ENCODE peak calls at places on chromosomes 2 and 18, in nine cellular contexts. Q is K562, B is fibroblast of lung, X is MM.1S, K is HCT116, U is Karpas-422, A is mammary epithelial cell, I is hepatocyte, N is endothelial cell of umbilical vein. E is an unnamed sample.

GRCh38 chr18:5097116-5097703 is 99.8 kb downstream of the AKAIN1 start:
- DNase-seq in A (no peak), Q (no peak), X (no peak), N (no peak), I (peak), U (no peak), K (no peak), B (no peak), E (no peak)

GRCh38 chr2:54287532-54287931 is 31.5 kb upstream of the TSPYL6 start:
- DNase-seq in N (no peak), U (no peak), X (no peak), A (no peak), K (no peak), B (peak), Q (no peak), I (no peak), E (no peak)

GRCh38 chr2:142603761-142604160 is 273.7 kb upstream of the KYNU start:
- DNase-seq in K (no peak), A (no peak), X (no peak), Q (no peak), I (no peak), U (no peak), B (no peak), N (peak), E (no peak)

GRCh38 chr2:219029829-219030165 is 11.5 kb downstream of the CFAP65 start:
- DNase-seq in X (peak), U (peak), N (peak), B (peak), Q (peak), I (peak), K (no peak), A (peak), E (peak)

GRCh38 chr2:134884435-134884834 is 34.2 kb upstream of the CCNT2 start:
- DNase-seq in K (no peak), X (no peak), B (no peak), Q (no peak), U (no peak), A (no peak), I (no peak), N (no peak), E (no peak)

GRCh38 chr2:217517402-217517801 is 485.4 kb downstream of the TNS1 start:
- DNase-seq in N (no peak), A (no peak), K (no peak), U (no peak), B (no peak), X (no peak), Q (no peak), I (no peak), E (no peak)

GRCh38 chr18:48833701-48834394 is 116.9 kb downstream of the SMAD7 start:
- DNase-seq in X (peak), B (peak), N (no peak), U (peak), I (no peak), A (no peak), K (no peak), Q (no peak), E (no peak)

GRCh38 chr18:56076735-56077134 is 488.7 kb upstream of the TCF4 start:
- DNase-seq in K (no peak), A (no peak), B (no peak), N (no peak), Q (no peak), I (no peak), X (no peak), U (no peak), E (no peak)

GRCh38 chr2:101550555-101550954 is 75.6 kb upstream of the RFX8 start:
- DNase-seq in N (no peak), X (no peak), U (no peak), B (no peak), K (no peak), Q (no peak), I (no peak), A (no peak), E (no peak)

GRCh38 chr2:174607989-174608865 is 10.6 kb upstream of the WIPF1 start:
- DNase-seq in A (no peak), U (no peak), N (no peak), B (no peak), X (peak), I (no peak), K (no peak), Q (no peak), E (no peak)

GRCh38 chr2:12928197-12928596 is 211.5 kb downstream of the TRIB2 start:
- DNase-seq in U (no peak), K (no peak), A (peak), B (peak), Q (no peak), I (peak), X (no peak), N (peak), E (no peak)

GRCh38 chr2:23696163-23697045 is 230.5 kb downstream of the ATAD2B start:
- DNase-seq in I (no peak), Q (no peak), U (no peak), A (no peak), B (no peak), N (no peak), X (no peak), K (no peak), E (no peak)

GRCh38 chr2:191713837-191714236 is 35.9 kb downstream of the NABP1 start:
- DNase-seq in Q (no peak), U (no peak), N (no peak), A (peak), K (peak), X (no peak), B (no peak), I (no peak), E (peak)

GRCh38 chr2:216714412-216714775 is 19.0 kb upstream of the IGFBP5 start:
- DNase-seq in U (no peak), B (peak), X (no peak), I (no peak), K (no peak), Q (no peak), A (peak), N (no peak), E (no peak)

GRCh38 chr2:151028691-151029176 is 232.9 kb downstream of the RBM43 start:
- DNase-seq in K (no peak), Q (no peak), U (no peak), X (no peak), I (no peak), N (no peak), A (no peak), B (no peak), E (no peak)

GRCh38 chr2:151029406-151030157 is 232.1 kb downstream of the RBM43 start:
- DNase-seq in K (no peak), I (no peak), N (no peak), Q (no peak), U (no peak), A (no peak), X (peak), B (peak), E (no peak)

GRCh38 chr2:151032741-151033152 is 228.9 kb downstream of the RBM43 start:
- DNase-seq in U (no peak), Q (no peak), K (no peak), N (no peak), X (no peak), I (peak), A (peak), B (peak), E (no peak)

GRCh38 chr2:151033454-151034248 is 228.0 kb downstream of the RBM43 start:
- DNase-seq in I (no peak), K (no peak), B (no peak), U (no peak), Q (no peak), A (no peak), X (no peak), N (no peak), E (no peak)

GRCh38 chr2:151030663-151031230 is 230.9 kb downstream of the RBM43 start:
- DNase-seq in K (no peak), B (no peak), A (no peak), X (no peak), I (no peak), Q (no peak), U (peak), N (no peak), E (no peak)
- H3K4me3 ChIP-seq in K (no peak), B (no peak), A (no peak), X (no peak), I (no peak), Q (no peak), U (no peak), N (no peak), E (no peak)

DNA sequence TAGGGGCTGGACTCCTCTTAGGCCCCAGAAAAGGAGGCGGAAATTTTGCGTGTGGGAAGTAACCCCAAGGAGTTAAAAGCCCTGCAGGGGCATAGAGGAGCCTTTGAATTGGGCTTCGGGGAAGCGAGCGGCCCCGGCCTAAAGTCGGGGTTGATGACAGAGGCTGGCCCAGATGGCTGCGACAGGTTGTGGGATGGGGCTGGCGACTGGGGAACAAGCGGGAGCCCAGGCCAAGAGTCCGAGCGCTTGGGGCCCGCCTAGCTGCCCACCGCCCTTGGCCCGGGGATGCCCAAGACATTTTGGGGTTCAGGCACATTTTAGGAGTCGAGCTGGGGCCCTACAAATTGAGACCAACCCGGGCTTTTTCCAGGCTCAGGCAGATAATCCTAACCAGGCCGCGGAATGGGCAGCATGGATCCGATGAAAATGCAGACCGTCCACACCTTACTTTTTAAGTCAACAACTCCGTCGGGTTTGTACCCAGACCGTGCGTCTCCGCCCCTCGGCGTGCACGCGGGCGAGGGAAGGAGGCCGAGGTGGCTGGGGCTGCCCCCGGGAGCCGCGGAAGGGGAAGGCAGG is 537 bp downstream of the RTKN start:
- DNase-seq in I (no peak), B (no peak), X (no peak), N (no peak), A (no peak), K (no peak), Q (no peak), U (no peak), E (peak)
- H3K4me2 ChIP-seq in I (peak), B (no peak), X (peak), N (peak), A (peak), K (peak), Q (peak), U (peak), E (peak)

GRCh38 chr2:197210450-197210849 is 100.1 kb downstream of the ANKRD44 start:
- DNase-seq in A (no peak), K (no peak), U (no peak), B (no peak), I (no peak), Q (peak), X (no peak), N (no peak), E (no peak)
- H3K4me3 ChIP-seq in A (no peak), K (no peak), U (no peak), B (no peak), I (no peak), Q (no peak), X (no peak), N (no peak), E (no peak)

GRCh38 chr2:197876524-197876923 is 72.1 kb downstream of the PLCL1 start:
- DNase-seq in Q (no peak), B (no peak), X (no peak), I (no peak), U (no peak), N (no peak), A (no peak), K (no peak), E (no peak)

GRCh38 chr2:197883354-197884032 is 79.1 kb downstream of the PLCL1 start:
- DNase-seq in U (no peak), I (no peak), Q (no peak), A (no peak), B (peak), K (no peak), X (no peak), N (no peak), E (no peak)

GRCh38 chr2:197878792-197879191 is 74.4 kb downstream of the PLCL1 start:
- DNase-seq in X (no peak), N (peak), B (peak), A (no peak), Q (no peak), U (no peak), K (no peak), I (no peak), E (no peak)

GRCh38 chr2:197877038-197877437 is 72.6 kb downstream of the PLCL1 start:
- DNase-seq in K (no peak), N (no peak), X (no peak), Q (no peak), A (no peak), U (no peak), B (peak), I (no peak), E (no peak)

DNA sequence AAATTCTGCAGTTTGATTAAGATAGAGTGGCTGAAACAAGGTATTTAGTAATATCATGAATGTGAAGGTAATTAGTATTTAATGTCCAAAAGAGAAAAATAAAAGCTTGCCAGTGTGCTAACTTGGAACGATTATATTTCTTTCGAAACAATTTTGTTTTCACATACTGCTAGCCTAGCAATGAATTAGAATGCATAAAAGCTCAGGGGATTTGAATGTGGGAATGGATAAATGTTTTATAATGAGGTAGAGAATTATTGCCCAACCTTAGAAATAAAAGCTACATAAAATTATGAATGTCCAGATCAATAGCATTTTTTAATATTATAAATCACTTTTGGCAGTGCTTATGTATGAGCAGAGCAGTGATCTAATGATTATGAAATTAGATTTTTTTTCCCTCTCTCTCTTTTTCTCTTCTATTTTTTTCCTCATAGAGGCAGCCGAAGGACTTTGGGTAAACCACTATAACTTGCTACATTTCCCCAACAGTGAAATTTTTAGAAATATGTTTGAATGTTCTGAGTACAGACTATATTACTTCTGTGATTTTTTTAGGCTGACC is 75.5 kb downstream of the PLCL1 start:
- DNase-seq in N (no peak), U (no peak), Q (no peak), X (no peak), B (no peak), A (no peak), K (no peak), I (no peak), E (no peak)
- H3K4me2 ChIP-seq in N (no peak), U (no peak), Q (no peak), X (no peak), B (no peak), A (no peak), K (no peak), I (no peak), E (no peak)

GRCh38 chr18:61606759-61607158 is 273.5 kb downstream of the CDH20 start:
- DNase-seq in U (no peak), Q (no peak), A (peak), X (no peak), I (peak), N (peak), K (peak), B (peak), E (peak)

GRCh38 chr18:61602836-61603235 is 269.6 kb downstream of the CDH20 start:
- DNase-seq in N (peak), X (no peak), I (no peak), A (no peak), K (no peak), Q (no peak), B (peak), U (no peak), E (no peak)

GRCh38 chr18:61606068-61606660 is 272.9 kb downstream of the CDH20 start:
- DNase-seq in I (peak), U (no peak), B (peak), K (no peak), A (peak), X (no peak), Q (no peak), N (no peak), E (peak)

GRCh38 chr18:61608306-61608705 is 275.1 kb downstream of the CDH20 start:
- DNase-seq in N (peak), I (no peak), K (no peak), B (peak), A (no peak), X (no peak), Q (no peak), U (no peak), E (no peak)

GRCh38 chr18:61605376-61606067 is 272.3 kb downstream of the CDH20 start:
- DNase-seq in U (no peak), K (no peak), I (no peak), B (no peak), A (no peak), X (no peak), Q (no peak), N (no peak), E (no peak)
- H3K4me3 ChIP-seq in U (no peak), K (peak), I (no peak), B (peak), A (peak), X (no peak), Q (peak), N (peak), E (peak)

GRCh38 chr2:119149611-119150010 is 8.9 kb downstream of the C1QL2 start:
- DNase-seq in U (no peak), A (no peak), K (no peak), N (no peak), I (no peak), X (no peak), B (no peak), Q (no peak), E (no peak)
- H3K4me2 ChIP-seq in U (no peak), A (no peak), K (no peak), N (no peak), I (no peak), X (no peak), B (no peak), Q (no peak), E (no peak)

GRCh38 chr18:32771169-32771751 is 1.6 kb downstream of the KLHL14 start:
- DNase-seq in K (no peak), N (no peak), I (peak), U (peak), Q (no peak), B (peak), A (no peak), X (peak), E (peak)
- H3K4me3 ChIP-seq in K (no peak), N (peak), I (peak), U (peak), Q (no peak), B (peak), A (no peak), X (peak), E (peak)

E was measured in neural progenitor cell.